ENCODE peak calls at places on chromosome 14, in six cellular contexts. U is GM23338, A is A549, P is K562, G is fibroblast of lung, L is mammary epithelial cell. X is an unnamed sample.

GRCh38 chr14:90805662-90806548 is 10.3 kb downstream of the TTC7B start:
- DNase-seq in P (peak), L (no peak), U (no peak), G (peak), A (no peak), X (no peak)

GRCh38 chr14:77177623-77178185 is 3.9 kb upstream of the TMEM63C start:
- DNase-seq in L (no peak), G (no peak), U (no peak), P (no peak), A (peak), X (peak)

GRCh38 chr14:102008891-102009290 is 44.5 kb downstream of the DYNC1H1 start:
- DNase-seq in U (no peak), A (no peak), G (no peak), L (no peak), P (no peak), X (no peak)

GRCh38 chr14:61145258-61145902 is 135.8 kb downstream of the TMEM30B start:
- DNase-seq in U (no peak), L (peak), A (no peak), G (peak), P (no peak), X (no peak)

GRCh38 chr14:90495357-90496276 is 98.8 kb downstream of the CALM1 start:
- DNase-seq in A (peak), U (peak), G (peak), L (peak), P (peak), X (peak)

GRCh38 chr14:31021576-31021949 is 3.9 kb upstream of the AP4S1 start:
- DNase-seq in A (no peak), L (no peak), P (no peak), U (no peak), G (no peak), X (no peak)

GRCh38 chr14:75630695-75631452 is 29.8 kb downstream of the ERG28 start:
- DNase-seq in L (no peak), A (no peak), G (no peak), U (peak), P (no peak), X (no peak)

GRCh38 chr14:100683578-100683977 is 43.1 kb upstream of the DLK1 start:
- DNase-seq in P (no peak), G (no peak), U (no peak), A (no peak), L (no peak), X (no peak)

GRCh38 chr14:63710497-63710896 is 17.4 kb downstream of the SGPP1 start:
- DNase-seq in A (no peak), G (no peak), U (no peak), L (no peak), P (no peak), X (peak)

GRCh38 chr14:75090353-75090752 is 20.9 kb downstream of the ZC2HC1C start:
- DNase-seq in G (no peak), A (no peak), L (no peak), U (no peak), P (no peak), X (no peak)

GRCh38 chr14:31047503-31047902 is 21.3 kb upstream of the STRN3 start:
- DNase-seq in A (no peak), G (no peak), U (no peak), P (no peak), L (no peak), X (no peak)

GRCh38 chr14:71006200-71006563 is 98.9 kb downstream of the PCNX1 start:
- DNase-seq in P (no peak), A (no peak), L (no peak), G (peak), U (no peak), X (no peak)

GRCh38 chr14:63938198-63939005 is 85.6 kb downstream of the SYNE2 start:
- DNase-seq in A (no peak), L (peak), G (no peak), P (no peak), U (no peak), X (no peak)

GRCh38 chr14:38098074-38098846 is 109.4 kb upstream of the SSTR1 start:
- DNase-seq in U (no peak), A (no peak), L (no peak), G (peak), P (no peak), X (no peak)

GRCh38 chr14:90564496-90564895 is 167.7 kb downstream of the CALM1 start:
- DNase-seq in P (no peak), G (no peak), L (no peak), U (no peak), A (no peak), X (no peak)

GRCh38 chr14:102517412-102518062 is 8.0 kb upstream of the ANKRD9 start:
- DNase-seq in G (no peak), U (peak), A (no peak), L (no peak), P (no peak), X (no peak)

GRCh38 chr14:59829941-59830734 is 40.4 kb downstream of the RTN1 start:
- DNase-seq in U (peak), G (peak), A (no peak), L (no peak), P (no peak), X (no peak)

GRCh38 chr14:102678394-102678793 is 85.9 kb downstream of the RCOR1 start:
- DNase-seq in G (no peak), U (no peak), L (no peak), A (no peak), P (no peak), X (no peak)

GRCh38 chr14:89201645-89202044 is 215.4 kb downstream of the FOXN3 start:
- DNase-seq in G (no peak), A (no peak), L (no peak), U (no peak), P (no peak), X (no peak)

GRCh38 chr14:100654814-100655795 is 67.9 kb upstream of the BEGAIN start:
- DNase-seq in U (peak), P (peak), L (peak), A (peak), G (peak), X (peak)

GRCh38 chr14:36625436-36625835 is 36.2 kb upstream of the PAX9 start:
- DNase-seq in L (no peak), G (no peak), A (no peak), U (no peak), P (no peak), X (peak)
- H3K4me2 ChIP-seq in L (no peak), G (no peak), A (no peak), U (no peak), P (no peak), X (peak)

DNA sequence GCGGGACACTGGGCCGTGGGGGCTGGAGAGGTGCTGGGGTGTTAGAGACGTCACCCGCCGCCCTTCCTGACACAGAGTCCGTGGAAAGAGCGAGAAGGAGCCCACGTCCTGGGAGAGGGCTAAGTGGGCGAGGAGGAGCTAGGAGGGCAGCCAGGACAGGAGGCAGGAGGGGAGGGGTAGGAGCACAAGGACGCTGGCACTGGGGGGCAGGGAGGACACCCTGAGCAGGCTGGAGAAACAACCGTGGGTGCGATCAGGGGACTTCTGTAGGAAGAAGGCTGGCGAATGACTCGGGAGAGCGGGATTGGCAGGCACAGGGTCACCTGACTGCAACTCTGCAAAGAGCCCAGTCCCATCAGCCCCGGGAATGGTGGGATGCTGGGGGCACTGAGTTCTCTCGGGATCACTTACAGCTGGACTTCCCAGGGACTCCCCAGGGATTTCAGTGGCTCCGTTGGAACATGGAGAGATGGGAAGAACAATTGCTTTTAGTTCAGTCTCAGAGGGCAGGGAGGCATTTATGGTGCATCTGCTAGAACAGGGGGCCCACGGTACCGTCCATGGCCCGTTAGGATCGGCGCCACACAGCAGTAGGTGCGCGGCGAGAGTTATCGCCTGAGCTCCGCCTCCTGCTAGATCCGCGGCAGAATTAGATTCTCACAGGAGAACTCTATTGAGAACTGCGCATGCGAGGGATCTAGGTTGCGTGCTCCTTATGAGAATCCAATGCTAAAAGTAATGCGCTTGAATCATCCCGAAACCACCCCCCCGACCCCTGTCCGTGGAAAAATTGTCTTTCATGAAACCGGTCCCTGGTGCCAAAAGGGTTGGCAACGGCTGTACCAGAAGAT is 24.3 kb downstream of the UBR7 start:
- DNase-seq in U (no peak), G (peak), L (peak), P (no peak), A (peak), X (no peak)
- H3K4me2 ChIP-seq in U (no peak), G (peak), L (no peak), P (no peak), A (peak), X (no peak)

GRCh38 chr14:66979083-66979974 is 209.9 kb upstream of the GARIN2 start:
- DNase-seq in A (no peak), G (no peak), L (no peak), P (no peak), U (no peak), X (no peak)

GRCh38 chr14:66972469-66972868 is 216.8 kb upstream of the GARIN2 start:
- DNase-seq in L (no peak), G (no peak), A (no peak), U (no peak), P (no peak), X (no peak)

DNA sequence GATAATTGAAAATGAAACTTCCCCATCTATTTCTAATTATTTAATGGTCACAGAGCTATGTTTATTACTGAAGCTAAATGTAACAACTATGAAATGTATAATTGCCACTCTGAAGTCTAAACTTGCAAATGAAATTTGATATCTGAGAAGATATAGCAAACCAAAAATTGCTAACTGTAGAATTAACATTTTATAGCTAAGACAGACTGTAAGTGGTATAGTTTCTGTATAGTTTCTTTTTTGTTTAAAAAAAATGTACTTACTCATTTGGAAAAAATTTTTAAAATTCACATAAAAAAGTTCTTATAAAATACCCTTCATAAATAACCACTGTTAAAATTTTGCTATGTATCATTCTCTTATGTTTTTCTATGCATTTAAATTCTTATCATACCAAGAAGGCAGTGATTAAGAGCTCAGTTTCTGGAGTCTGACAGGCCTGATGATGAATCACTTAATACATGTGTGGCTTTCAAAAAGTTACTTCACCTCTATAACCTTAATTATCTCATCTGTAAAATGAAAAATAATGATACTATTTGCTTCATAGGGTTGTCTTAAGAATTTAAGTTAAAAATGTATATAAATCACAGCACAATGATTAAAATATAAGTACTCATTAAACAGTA is 214.7 kb upstream of the GARIN2 start:
- DNase-seq in L (peak), P (no peak), U (no peak), A (peak), G (peak), X (no peak)
- H3K4me2 ChIP-seq in L (no peak), P (no peak), U (no peak), A (peak), G (no peak), X (no peak)

GRCh38 chr14:65282909-65283253 is 129.6 kb upstream of the FUT8 start:
- DNase-seq in L (no peak), G (no peak), P (no peak), U (no peak), A (no peak), X (no peak)

GRCh38 chr14:65291561-65291960 is 121.0 kb upstream of the FUT8 start:
- DNase-seq in P (no peak), L (no peak), A (no peak), U (no peak), G (no peak), X (no peak)

GRCh38 chr14:65286443-65286842 is 126.1 kb upstream of the FUT8 start:
- DNase-seq in G (no peak), A (peak), U (peak), L (no peak), P (peak), X (peak)

GRCh38 chr14:65290830-65291229 is 121.7 kb upstream of the FUT8 start:
- DNase-seq in A (peak), L (peak), U (no peak), G (peak), P (no peak), X (peak)

DNA sequence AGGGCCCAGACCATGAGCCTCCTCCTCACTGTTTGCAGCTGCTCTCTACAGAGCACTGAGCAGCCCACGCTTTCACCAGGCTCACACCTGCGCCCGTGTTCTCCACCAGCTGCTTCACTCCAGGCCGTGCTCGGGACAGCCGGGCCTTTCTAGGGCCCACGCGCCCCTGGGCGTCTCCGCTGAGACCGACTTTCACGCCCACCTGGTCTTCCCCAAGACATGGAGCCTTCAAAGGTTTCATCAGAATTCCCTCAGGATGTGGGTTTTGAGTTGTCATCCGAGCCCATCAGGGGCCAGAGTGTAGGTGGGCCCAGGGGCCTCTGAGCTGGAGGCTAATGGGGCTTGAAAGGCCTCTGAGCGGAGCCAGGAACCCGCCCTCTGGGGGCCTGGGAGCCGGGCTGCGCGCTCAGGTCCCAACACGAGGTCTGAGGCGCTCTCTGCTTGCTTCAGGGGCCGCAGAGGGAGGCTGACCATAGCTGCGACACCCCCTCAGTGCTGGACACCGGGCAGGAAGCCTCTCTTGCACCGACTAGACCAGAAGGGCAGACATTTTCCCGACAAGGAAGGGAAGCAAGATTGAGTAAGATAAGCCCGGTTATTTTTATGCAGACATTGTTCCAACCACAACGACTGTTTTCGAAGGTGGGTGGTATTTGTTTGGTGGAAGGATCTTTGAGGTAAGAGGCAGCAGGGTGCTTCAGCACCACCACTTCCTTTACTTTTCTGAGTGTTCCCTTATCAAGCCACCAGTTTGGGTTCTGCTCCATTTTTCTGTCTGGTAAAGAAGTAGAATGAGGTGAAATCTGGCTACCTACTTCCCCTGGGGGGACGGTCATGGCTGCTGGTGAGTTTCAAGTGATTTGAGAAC is 125.0 kb upstream of the FUT8 start:
- DNase-seq in A (no peak), G (peak), L (no peak), P (no peak), U (peak), X (peak)
- H3K4me2 ChIP-seq in A (no peak), G (no peak), L (no peak), P (peak), U (no peak), X (peak)

DNA sequence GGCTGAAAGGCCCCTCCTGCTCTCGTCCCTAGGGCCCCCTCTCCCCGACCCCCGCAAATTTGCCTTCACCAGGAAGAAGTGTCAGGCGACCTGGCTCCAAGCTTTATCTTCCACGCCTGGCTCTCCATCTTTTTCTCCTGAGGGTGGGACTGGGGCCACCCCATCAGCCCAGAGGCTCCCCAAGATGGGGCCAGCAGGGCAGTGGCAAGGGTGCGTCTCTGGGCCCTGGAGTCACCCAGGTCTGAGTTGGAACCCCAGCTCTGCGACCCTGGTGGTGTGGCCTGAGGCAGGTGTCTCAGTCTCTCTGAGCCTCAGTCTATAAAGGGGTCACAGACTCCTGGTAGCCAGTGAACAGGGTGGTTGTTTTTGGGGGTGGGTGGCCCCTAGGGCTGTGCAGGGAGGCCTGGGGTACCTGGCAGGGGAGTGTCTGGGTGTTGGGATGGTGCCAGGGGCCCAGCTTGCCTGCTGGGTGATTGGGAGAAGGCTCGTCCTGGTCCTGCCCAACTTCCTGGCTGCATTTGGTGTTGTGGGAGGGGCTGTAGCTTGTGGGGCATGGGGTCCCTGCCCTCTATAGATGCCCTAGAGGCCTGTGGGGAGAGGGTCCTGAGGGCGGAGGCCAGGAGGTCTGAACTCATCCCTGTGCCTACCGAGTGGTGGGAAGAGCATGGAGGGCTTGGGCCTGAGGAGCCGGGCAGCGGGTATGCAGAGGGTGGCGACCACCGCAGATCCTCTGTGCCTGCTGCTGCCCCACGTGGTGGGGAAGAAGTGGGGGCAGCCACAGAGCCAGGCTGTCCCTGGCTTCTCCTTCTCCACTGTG is 7.6 kb downstream of the KIF26A start:
- DNase-seq in A (no peak), P (no peak), U (no peak), L (no peak), G (no peak), X (no peak)
- H3K4me2 ChIP-seq in A (no peak), P (no peak), U (no peak), L (no peak), G (no peak), X (no peak)

GRCh38 chr14:33949051-33950037 is 1.5 kb downstream of the EGLN3 start:
- DNase-seq in U (peak), A (no peak), L (no peak), G (no peak), P (peak), X (no peak)
- H3K4me2 ChIP-seq in U (peak), A (peak), L (peak), G (no peak), P (peak), X (no peak)

GRCh38 chr14:20421267-20421666 is 8.0 kb upstream of the TEP1 start:
- DNase-seq in P (no peak), G (no peak), L (no peak), U (peak), A (no peak), X (no peak)

GRCh38 chr14:20415723-20416622 is 2.7 kb upstream of the TEP1 start:
- DNase-seq in U (peak), L (peak), A (peak), G (peak), P (peak), X (peak)

GRCh38 chr14:20419404-20419803 is 6.1 kb upstream of the TEP1 start:
- DNase-seq in U (no peak), L (no peak), P (no peak), G (no peak), A (no peak), X (no peak)

GRCh38 chr14:20418501-20418909 is 5.2 kb upstream of the TEP1 start:
- DNase-seq in U (no peak), A (peak), P (no peak), G (no peak), L (no peak), X (no peak)

DNA sequence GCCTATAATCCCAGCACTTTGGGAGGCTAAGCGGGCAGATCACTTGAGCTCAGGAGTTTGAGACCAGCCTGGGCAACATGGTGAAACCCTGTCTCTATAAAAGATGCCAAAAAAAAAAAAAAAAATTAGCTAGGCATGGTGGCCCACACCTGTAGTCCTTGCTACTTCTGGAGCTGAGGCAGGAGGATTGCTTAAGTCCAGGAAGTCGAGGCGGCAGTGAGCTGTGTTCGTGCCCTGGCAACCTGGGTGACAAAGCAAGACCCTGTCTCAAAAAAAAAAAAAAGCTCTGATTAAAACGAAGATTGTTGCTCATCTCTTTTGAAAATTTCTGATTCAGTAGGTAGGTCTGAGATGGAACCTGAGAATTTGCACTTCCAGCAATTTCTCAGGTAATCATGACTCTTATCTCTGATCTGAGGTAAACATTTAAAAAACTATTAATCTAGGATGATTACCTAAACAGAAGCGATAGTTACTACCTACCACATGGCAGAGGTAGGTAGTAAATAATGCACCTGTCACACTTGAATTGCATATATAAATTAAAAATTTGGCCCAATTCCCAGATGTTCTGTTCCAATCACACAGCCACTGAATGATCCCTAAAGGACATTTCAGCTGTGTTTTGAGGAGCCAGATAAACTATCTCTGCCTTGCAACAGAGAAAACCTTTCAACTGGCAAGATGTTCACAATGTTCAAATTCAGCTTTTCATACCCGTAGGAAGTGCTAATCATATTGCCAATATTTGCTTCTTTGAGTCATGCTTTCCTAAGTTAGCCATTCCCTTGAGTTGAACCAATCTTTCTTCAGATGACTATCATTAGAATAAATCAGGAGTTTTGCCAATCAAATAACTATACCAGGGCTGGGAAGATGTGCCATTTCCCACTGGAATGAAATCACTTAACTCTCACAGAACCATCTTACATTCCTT is 4.2 kb upstream of the TEP1 start:
- DNase-seq in G (no peak), L (no peak), P (no peak), U (no peak), A (no peak), X (no peak)
- H3K4me2 ChIP-seq in G (no peak), L (no peak), P (no peak), U (no peak), A (peak), X (no peak)

X was measured in Karpas-422.